ENCODE peak calls at places on chromosomes 12 and 14, in nine cellular contexts. C is fibroblast of lung, D is spleen, F is osteocyte, Q is progenitor cell of endocrine pancreas, N is adrenal gland, Y is bronchial epithelial cell, M is breast epithelium, I is glutamatergic neuron. E is an unnamed sample.

GRCh38 chr12:32201996-32202395 is 95.3 kb downstream of the BICD1 start:
- DNase-seq in C (no peak), D (no peak), F (no peak), Q (no peak), N (no peak), Y (no peak), M (no peak), I (no peak), E (no peak)

GRCh38 chr14:91021991-91022621 is 38.3 kb downstream of the RPS6KA5 start:
- DNase-seq in C (no peak), D (no peak), F (no peak), Q (no peak), N (no peak), Y (peak), M (no peak), I (no peak), E (no peak)

GRCh38 chr12:124564232-124564958 is 3.0 kb downstream of the NCOR2 start:
- DNase-seq in C (no peak), D (no peak), F (no peak), Q (no peak), N (no peak), Y (no peak), M (no peak), I (peak), E (no peak)

GRCh38 chr12:5884285-5884684 is 60.8 kb downstream of the ANO2 start:
- DNase-seq in C (no peak), D (no peak), F (no peak), Q (no peak), N (no peak), Y (no peak), M (no peak), I (no peak), E (no peak)

GRCh38 chr12:21894792-21895392 is 46.3 kb downstream of the ABCC9 start:
- DNase-seq in C (peak), D (no peak), F (no peak), Q (no peak), N (no peak), Y (no peak), M (no peak), I (no peak), E (no peak)

GRCh38 chr14:103594265-103594664 is 31.5 kb downstream of the COA8 start:
- DNase-seq in C (peak), D (no peak), F (peak), Q (no peak), N (peak), Y (peak), M (no peak), I (peak), E (no peak)

GRCh38 chr12:107610030-107610859 is 75.4 kb upstream of the PWP1 start:
- DNase-seq in C (peak), D (no peak), F (no peak), Q (no peak), N (peak), Y (peak), M (no peak), I (peak), E (no peak)

GRCh38 chr14:61516957-61517356 is 178.4 kb upstream of the HIF1A start:
- DNase-seq in C (no peak), D (no peak), F (no peak), Q (no peak), N (no peak), Y (no peak), M (no peak), I (no peak), E (no peak)

GRCh38 chr12:91892081-91892855 is 253.4 kb downstream of the BTG1 start:
- DNase-seq in C (no peak), D (no peak), F (no peak), Q (no peak), N (no peak), Y (no peak), M (no peak), I (no peak), E (no peak)

GRCh38 chr12:99137124-99137845 is 492.2 kb downstream of the APAF1 start:
- DNase-seq in C (no peak), D (no peak), F (no peak), Q (no peak), N (no peak), Y (no peak), M (no peak), I (no peak), E (no peak)

GRCh38 chr12:74599932-74600331 is 62.3 kb downstream of the ATXN7L3B start:
- DNase-seq in C (no peak), D (no peak), F (no peak), Q (no peak), N (no peak), Y (no peak), M (no peak), I (no peak), E (no peak)

GRCh38 chr12:74608376-74608775 is 70.7 kb downstream of the ATXN7L3B start:
- DNase-seq in C (no peak), D (no peak), F (no peak), Q (no peak), N (no peak), Y (no peak), M (no peak), I (no peak), E (no peak)

GRCh38 chr12:74598819-74599218 is 61.2 kb downstream of the ATXN7L3B start:
- DNase-seq in C (no peak), D (no peak), F (no peak), Q (no peak), N (no peak), Y (peak), M (no peak), I (no peak), E (no peak)

GRCh38 chr12:74602881-74603523 is 65.4 kb downstream of the ATXN7L3B start:
- DNase-seq in C (no peak), D (no peak), F (no peak), Q (no peak), N (no peak), Y (peak), M (no peak), I (no peak), E (no peak)
- TF ChIP-seq CTCF in C (no peak), D (no peak), F (no peak), Q (no peak), N (no peak), Y (no peak), M (no peak), I (no peak), E (no peak)

DNA sequence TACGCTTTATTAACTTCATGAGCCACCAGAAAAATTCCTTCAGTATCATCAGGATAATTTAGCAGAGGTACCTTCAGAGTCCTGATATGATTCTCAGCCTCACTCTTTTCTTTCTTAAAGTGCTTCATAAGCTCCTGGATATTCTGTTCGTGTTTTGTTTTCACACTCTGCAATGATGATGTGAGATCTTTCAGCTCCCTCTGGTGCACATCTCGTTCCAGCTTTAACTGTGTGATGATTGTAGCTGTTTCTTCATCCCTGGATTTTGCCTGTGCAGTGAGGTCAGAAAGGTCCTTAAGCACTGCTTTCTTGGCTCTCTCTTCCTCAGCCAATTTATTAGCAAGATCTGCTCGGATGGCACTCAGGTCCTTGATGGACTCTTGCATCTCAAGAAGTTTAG is 156.7 kb downstream of the CEP128 start:
- DNase-seq in C (peak), D (no peak), F (no peak), Q (no peak), N (no peak), Y (no peak), M (no peak), I (no peak), E (no peak)
- TF ChIP-seq CTCF in C (peak), D (no peak), F (peak), Q (no peak), N (no peak), Y (no peak), M (no peak), I (no peak), E (no peak)

DNA sequence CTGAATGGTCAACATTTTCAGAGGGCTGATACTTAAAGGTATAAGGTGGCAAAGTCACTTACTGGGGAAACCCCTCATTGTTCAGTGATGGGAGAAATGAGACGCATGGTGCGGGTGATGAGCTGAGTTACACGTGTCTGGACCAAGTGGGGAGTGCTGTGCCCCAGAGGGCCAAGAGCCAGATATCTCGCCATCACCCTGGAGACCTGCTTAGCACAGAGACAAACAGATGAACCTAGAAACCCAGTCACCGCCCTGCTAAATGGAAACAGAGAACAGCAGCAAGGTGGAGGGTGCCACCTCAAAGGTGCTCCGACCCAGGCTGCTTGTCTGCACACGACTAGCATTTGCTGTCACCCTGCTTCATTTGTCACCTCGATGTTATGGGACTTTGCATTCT is 92.4 kb downstream of the RBM19 start:
- DNase-seq in C (no peak), D (no peak), F (no peak), Q (no peak), N (peak), Y (no peak), M (no peak), I (no peak), E (no peak)
- TF ChIP-seq CTCF in C (no peak), D (no peak), F (no peak), Q (no peak), N (no peak), Y (no peak), M (no peak), I (no peak), E (no peak)

GRCh38 chr14:100056964-100057817 is 8.0 kb upstream of the EVL start:
- DNase-seq in C (peak), D (no peak), F (no peak), Q (no peak), N (no peak), Y (peak), M (no peak), I (no peak), E (no peak)
- TF ChIP-seq CTCF in C (peak), D (peak), F (peak), Q (no peak), N (peak), Y (peak), M (peak), I (no peak), E (no peak)

GRCh38 chr14:79253576-79253975 is 957.7 kb downstream of the DIO2 start:
- DNase-seq in C (no peak), D (no peak), F (no peak), Q (no peak), N (no peak), Y (no peak), M (no peak), I (no peak), E (no peak)

GRCh38 chr14:79251278-79251677 is 960.0 kb downstream of the DIO2 start:
- DNase-seq in C (no peak), D (no peak), F (no peak), Q (no peak), N (no peak), Y (no peak), M (no peak), I (no peak), E (no peak)

GRCh38 chr14:79260406-79260805 is 950.9 kb downstream of the DIO2 start:
- DNase-seq in C (no peak), D (no peak), F (no peak), Q (no peak), N (no peak), Y (no peak), M (no peak), I (no peak), E (no peak)

GRCh38 chr14:79254069-79254775 is 957.1 kb downstream of the DIO2 start:
- DNase-seq in C (peak), D (no peak), F (no peak), Q (no peak), N (no peak), Y (no peak), M (no peak), I (no peak), E (no peak)

DNA sequence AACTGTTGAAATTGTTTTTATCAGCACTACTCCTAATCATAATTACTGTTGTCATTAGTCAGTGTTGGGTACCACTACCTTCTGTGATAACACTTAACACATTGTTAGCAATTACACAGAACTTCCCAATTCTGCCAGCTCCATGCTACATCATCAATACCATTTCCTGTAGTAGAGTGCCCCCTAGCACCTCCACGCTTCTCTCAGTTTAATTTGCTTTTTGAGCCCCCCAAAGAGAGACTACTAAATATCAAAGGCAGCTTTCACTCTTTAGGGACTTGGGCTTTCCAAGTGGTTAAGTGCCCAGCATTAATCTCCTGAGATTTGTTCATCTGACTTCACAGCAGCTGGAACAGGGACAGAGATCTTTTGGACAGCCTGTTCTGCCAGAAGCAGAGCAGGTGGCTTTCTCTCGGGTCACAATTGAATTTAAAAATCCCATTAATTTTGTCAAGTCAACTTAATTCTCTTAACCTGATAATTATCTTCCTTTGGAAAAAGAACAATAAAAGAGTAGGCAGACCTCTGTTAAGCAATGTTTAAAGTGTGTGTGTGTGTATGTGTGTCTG is 954.9 kb downstream of the DIO2 start:
- DNase-seq in C (no peak), D (no peak), F (no peak), Q (no peak), N (peak), Y (no peak), M (no peak), I (no peak), E (no peak)
- TF ChIP-seq CTCF in C (no peak), D (no peak), F (no peak), Q (no peak), N (no peak), Y (no peak), M (no peak), I (no peak), E (no peak)

DNA sequence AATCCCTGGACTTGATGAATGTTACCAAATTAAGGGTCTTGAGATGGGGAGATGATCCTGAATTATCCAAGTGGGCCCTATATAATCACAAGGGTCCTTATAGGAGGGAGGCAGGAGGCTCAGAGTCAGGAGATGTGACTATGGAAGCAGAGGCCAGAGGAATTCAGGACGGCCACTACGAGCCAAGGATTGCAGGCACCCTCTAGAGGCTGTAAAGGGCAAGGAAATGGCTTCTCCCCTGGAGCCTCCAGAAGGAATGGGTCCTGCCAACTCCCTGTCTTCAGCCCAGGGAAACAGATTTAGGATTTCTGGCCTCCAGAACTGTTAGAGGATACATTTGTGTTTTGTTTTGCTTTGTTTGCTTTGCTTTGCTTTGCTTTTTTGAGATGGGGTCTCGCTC is 8.8 kb downstream of the BDKRB1 start:
- DNase-seq in C (peak), D (no peak), F (no peak), Q (no peak), N (peak), Y (no peak), M (no peak), I (no peak), E (no peak)
- TF ChIP-seq CTCF in C (peak), D (no peak), F (peak), Q (peak), N (no peak), Y (peak), M (no peak), I (no peak), E (no peak)

DNA sequence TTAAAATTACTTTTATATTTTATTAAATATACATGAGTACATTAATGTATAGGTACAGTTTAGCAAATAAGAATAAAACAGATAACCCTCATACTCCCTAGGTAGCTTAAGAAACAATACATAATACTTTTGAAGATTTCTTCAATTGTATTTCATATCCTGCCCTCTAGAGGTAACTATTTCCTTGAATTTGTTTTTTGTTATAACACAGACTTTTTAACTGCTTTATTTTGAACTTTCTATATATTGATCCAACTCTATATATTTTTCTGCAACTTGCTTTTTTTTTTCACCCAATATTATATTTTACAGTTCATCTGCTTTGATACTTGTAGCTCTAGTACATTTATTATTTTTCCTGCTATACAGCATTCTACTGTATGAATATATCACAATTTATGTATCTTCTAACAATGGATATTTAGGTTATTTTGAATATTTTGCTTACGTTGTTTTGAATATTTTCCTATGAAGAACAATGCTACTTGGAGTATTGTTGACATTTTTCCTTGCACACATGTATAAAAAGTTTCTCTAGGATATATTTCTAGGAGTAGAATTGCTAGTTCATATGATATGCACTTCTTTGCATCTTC is 72.8 kb upstream of the ABCD2 start:
- DNase-seq in C (peak), D (no peak), F (no peak), Q (no peak), N (no peak), Y (peak), M (no peak), I (no peak), E (no peak)
- TF ChIP-seq CTCF in C (no peak), D (no peak), F (peak), Q (peak), N (peak), Y (peak), M (peak), I (peak), E (peak)

GRCh38 chr12:39946361-39946948 is 159.4 kb downstream of the SLC2A13 start:
- DNase-seq in C (no peak), D (no peak), F (no peak), Q (no peak), N (no peak), Y (peak), M (no peak), I (no peak), E (no peak)
- TF ChIP-seq CTCF in C (no peak), D (no peak), F (no peak), Q (no peak), N (no peak), Y (no peak), M (no peak), I (no peak), E (no peak)

GRCh38 chr12:57737467-57738141 is 938 bp downstream of the AGAP2 start:
- DNase-seq in C (no peak), D (peak), F (no peak), Q (no peak), N (no peak), Y (no peak), M (no peak), I (peak), E (no peak)
- TF ChIP-seq CTCF in C (peak), D (no peak), F (peak), Q (peak), N (no peak), Y (peak), M (peak), I (no peak), E (no peak)